ENCODE peak calls at places on chromosome 7, in seven cellular contexts. Y, W, Z, C, H, E and M are unnamed samples. For H3K9me3, the result is how much of the 10 kb centered on the place peaks cover.

GRCh38 chr7:128361463-128362441 is at the start of gene PRRT4:
- DNase-seq in Y (no peak), W (peak), Z (no peak), C (no peak), H (peak), E (no peak), M (peak)

GRCh38 chr7:128794020-128794419 is 2.3 kb downstream of the CCDC136 start:
- DNase-seq in Y (no peak), W (peak), Z (no peak), C (no peak), H (peak), E (no peak), M (no peak)

GRCh38 chr7:47327306-47327697 is 254.6 kb downstream of the TNS3 start:
- DNase-seq in Y (no peak), W (no peak), Z (peak), C (no peak), H (no peak), E (no peak), M (no peak)

GRCh38 chr7:128939861-128940410 is 2.2 kb downstream of the IRF5 start:
- DNase-seq in Y (no peak), W (no peak), Z (no peak), C (no peak), H (peak), E (no peak), M (no peak)

GRCh38 chr7:32502656-32503189 is 7.4 kb downstream of the AVL9 start:
- DNase-seq in Y (no peak), W (no peak), Z (no peak), C (no peak), H (no peak), E (no peak), M (no peak)

GRCh38 chr7:40024841-40025240 is 74.8 kb downstream of the CDK13 start:
- DNase-seq in Y (no peak), W (no peak), Z (no peak), C (no peak), H (no peak), E (no peak), M (no peak)

GRCh38 chr7:453597-454306 is 65.9 kb downstream of the PDGFA start:
- DNase-seq in Y (no peak), W (no peak), Z (no peak), C (no peak), H (no peak), E (no peak), M (no peak)

GRCh38 chr7:65441010-65441409 is 67.4 kb downstream of the ZNF92 start:
- DNase-seq in Y (no peak), W (peak), Z (peak), C (peak), H (no peak), E (no peak), M (no peak)

GRCh38 chr7:3995187-3995586 is 686.9 kb upstream of the FOXK1 start:
- DNase-seq in Y (no peak), W (no peak), Z (no peak), C (no peak), H (no peak), E (peak), M (peak)

GRCh38 chr7:100584677-100585510 is 1.0 kb downstream of the LRCH4 start:
- DNase-seq in Y (peak), W (peak), Z (peak), C (peak), H (no peak), E (peak), M (peak)

GRCh38 chr7:33298848-33299247 is 169.5 kb downstream of the BBS9 start:
- DNase-seq in Y (no peak), W (no peak), Z (no peak), C (no peak), H (no peak), E (no peak), M (no peak)

DNA sequence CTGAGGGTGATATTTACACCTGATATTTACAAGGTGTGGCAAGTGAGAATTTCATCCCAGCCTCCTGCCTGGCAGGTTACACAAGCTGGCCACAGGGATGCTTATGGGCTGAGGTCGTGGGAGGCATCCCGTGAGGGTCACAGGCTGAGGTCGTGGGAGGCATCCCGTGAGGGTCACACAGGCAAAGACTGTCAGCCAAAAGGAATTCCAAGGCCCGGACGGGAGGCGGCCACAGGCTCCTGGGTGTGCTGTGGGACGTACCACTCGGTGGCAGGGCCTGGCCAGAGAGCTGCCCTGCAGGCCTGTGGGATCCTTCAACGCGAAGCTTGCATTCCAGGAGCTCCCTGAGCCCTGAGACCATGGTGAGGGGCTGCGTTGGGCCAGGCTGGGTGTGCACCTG is 460.6 kb downstream of the DNAJB6 start:
- DNase-seq in Y (no peak), W (no peak), Z (no peak), C (no peak), H (no peak), E (no peak), M (no peak)
- H3K9me3 ChIP-seq in Y (under half), W (under half), Z (half or more), C (under half), H (under half), E (under half), M (under half)

GRCh38 chr7:106199024-106199423 is 85.8 kb downstream of the NAMPT start:
- DNase-seq in Y (no peak), W (no peak), Z (no peak), C (no peak), H (no peak), E (no peak), M (no peak)

GRCh38 chr7:106196460-106197021 is 84.4 kb upstream of the SYPL1 start:
- DNase-seq in Y (no peak), W (peak), Z (no peak), C (no peak), H (no peak), E (peak), M (no peak)

GRCh38 chr7:106201176-106201575 is 83.6 kb downstream of the NAMPT start:
- DNase-seq in Y (no peak), W (no peak), Z (no peak), C (no peak), H (no peak), E (no peak), M (no peak)

GRCh38 chr7:106205621-106206222 is 79.1 kb downstream of the NAMPT start:
- DNase-seq in Y (no peak), W (no peak), Z (peak), C (peak), H (no peak), E (no peak), M (no peak)

DNA sequence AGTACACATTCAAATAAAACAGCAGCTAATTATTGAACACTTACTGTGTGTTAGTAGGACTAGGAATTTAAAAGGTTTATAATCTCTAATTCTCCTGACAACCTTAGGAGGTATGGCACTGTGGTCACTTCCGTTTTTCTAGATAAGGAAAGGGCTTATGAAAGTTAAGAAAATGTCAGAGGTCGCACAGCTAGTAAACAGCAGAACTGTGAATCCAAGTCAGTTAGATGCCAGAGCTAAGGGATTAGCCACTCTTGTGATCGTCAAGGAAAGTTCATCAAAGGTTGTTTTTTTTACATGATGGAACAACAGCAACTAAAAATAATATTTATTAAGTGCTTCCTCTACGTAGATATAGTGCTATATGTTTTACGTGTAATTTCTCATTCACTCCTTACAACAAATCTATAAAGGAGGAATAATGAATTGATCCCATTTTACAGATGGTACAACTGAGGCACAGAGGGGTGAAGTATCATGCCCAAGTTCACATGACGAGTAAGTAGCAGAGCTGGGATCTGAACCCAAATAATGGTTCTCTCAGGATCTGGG is 84.9 kb downstream of the NAMPT start:
- DNase-seq in Y (no peak), W (no peak), Z (no peak), C (no peak), H (no peak), E (no peak), M (no peak)
- H3K27ac ChIP-seq in Y (no peak), W (no peak), Z (no peak), C (no peak), H (no peak), E (no peak), M (no peak)

DNA sequence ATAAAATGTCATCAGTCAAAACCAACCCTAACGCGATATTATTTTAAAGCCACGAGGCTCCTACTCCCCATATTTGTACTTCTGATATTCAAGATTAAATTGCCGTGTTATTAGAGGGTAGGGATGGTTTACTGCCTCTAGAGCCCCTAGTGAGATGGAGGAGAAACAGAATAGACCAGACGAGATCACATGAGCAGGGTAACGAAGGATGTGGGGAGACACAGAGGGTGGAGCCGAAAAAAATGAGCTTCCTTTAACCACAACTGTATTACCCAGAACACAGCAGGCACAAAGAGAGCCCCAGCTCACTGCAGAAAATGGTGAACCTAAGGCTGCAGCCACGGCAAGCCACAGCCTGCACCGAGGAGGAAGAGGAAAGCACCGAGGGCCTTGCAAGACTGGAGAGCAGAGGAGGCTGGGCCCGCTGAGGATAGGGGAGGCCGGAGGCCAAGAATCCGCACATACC is 14.3 kb downstream of the ZC3HAV1 start:
- DNase-seq in Y (peak), W (no peak), Z (no peak), C (no peak), H (peak), E (no peak), M (peak)
- H3K9ac ChIP-seq in Y (no peak), W (no peak), Z (no peak), C (no peak), H (no peak), E (no peak), M (no peak)

GRCh38 chr7:158024351-158024715 is 563.3 kb downstream of the PTPRN2 start:
- DNase-seq in Y (no peak), W (no peak), Z (no peak), C (no peak), H (no peak), E (no peak), M (peak)
- H3K9me3 ChIP-seq in Y (under half), W (under half), Z (half or more), C (under half), H (under half), E (under half), M (half or more)

DNA sequence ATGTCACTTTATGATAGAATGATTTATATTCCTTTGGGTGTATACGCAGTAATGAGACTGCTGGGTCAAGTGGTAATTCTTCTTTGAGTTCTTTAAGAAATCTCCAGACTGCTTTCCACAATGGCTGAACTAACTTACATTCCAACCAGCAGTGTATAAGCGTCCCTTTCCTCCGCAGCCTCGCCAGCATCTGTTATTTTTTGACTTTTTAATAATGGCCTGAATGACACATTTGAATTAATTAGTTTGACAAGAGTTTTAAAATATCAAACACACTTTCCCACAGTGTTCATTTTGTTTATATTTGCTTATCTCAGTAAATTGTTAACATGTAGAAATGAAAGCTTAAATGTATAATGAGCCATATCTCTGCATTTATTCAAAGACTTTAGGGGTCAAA is 116.8 kb downstream of the TES start:
- DNase-seq in Y (no peak), W (no peak), Z (no peak), C (peak), H (no peak), E (no peak), M (no peak)
- H3K27ac ChIP-seq in Y (no peak), W (no peak), Z (peak), C (peak), H (no peak), E (no peak), M (no peak)

DNA sequence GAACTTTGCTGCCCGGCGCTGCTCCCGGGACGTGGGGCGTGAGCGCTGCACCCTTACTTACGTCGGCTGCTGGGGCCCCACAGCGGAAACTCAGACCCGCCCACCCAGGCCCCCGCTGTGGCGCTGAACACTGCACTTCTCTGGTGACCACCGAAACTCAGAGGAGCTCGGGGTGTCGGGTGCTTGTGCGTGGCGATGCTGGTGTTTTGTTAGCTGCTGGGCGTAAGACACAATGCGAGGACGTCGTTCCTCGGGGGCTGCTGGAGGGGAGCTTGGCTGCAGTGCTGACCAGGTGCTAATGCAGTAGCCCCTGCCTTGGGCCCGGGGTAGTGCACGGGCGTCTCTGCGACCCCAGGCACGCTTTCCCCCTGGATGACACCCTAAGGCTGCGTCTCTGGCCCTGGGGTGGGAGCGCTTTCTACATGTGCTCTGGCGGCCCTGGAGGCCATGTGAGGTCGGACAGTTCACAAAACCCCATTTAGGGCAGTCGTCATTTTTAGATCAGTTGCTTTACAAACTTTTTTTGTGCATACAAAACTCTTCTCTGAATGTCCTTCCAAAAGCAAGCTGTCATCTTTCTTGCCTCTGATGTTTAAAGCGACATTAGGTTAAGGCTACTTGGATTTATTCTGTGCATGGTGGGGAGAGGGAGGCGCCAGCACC is 5.7 kb downstream of the MAFK start:
- DNase-seq in Y (no peak), W (no peak), Z (no peak), C (no peak), H (no peak), E (no peak), M (peak)
- H3K9ac ChIP-seq in Y (peak), W (peak), Z (peak), C (peak), H (no peak), E (peak), M (peak)